ENCODE peak calls at places on chromosomes 2 and 18, in five cellular contexts. L is A549, O is H9, W is K562, U is upper lobe of left lung. M is an unnamed sample.

GRCh38 chr2:40488101-40488598 is 36.3 kb upstream of the SLC8A1 start:
- DNase-seq in L (peak; percentile 18), U (no peak), O (no peak), W (no peak), M (peak; percentile 67)

GRCh38 chr2:230924092-230924469 is 961 bp downstream of the GPR55 start:
- DNase-seq in W (no peak), L (no peak), O (no peak), U (no peak), M (no peak)

GRCh38 chr2:181680055-181680936 is at the start of gene NEUROD1:
- DNase-seq in O (peak; percentile 94), W (no peak), U (no peak), L (no peak), M (no peak)

GRCh38 chr2:113282747-113283533 is 4.2 kb upstream of the PAX8 start:
- DNase-seq in U (peak; percentile 91), W (no peak), O (peak; percentile 51), L (peak; percentile 89), M (no peak)

GRCh38 chr2:71747573-71747972 is 294.2 kb downstream of the DYSF start:
- DNase-seq in L (no peak), W (no peak), O (no peak), U (no peak), M (no peak)

GRCh38 chr2:9244985-9245544 is 38.5 kb downstream of the ASAP2 start:
- DNase-seq in L (no peak), O (peak; percentile 61), W (no peak), U (no peak), M (no peak)

GRCh38 chr2:9939587-9940485 is 11.7 kb upstream of the GRHL1 start:
- DNase-seq in L (no peak), W (no peak), U (no peak), O (no peak), M (no peak)

GRCh38 chr18:49212819-49213218 is 247.6 kb downstream of the DYM start:
- DNase-seq in O (no peak), W (no peak), U (no peak), L (no peak), M (peak; percentile 83)

GRCh38 chr2:209673811-209674210 is 97.8 kb upstream of the UNC80 start:
- DNase-seq in O (no peak), U (no peak), L (no peak), W (no peak), M (no peak)

GRCh38 chr2:68045337-68045736 is 17.5 kb downstream of the C1D start:
- DNase-seq in O (no peak), L (no peak), U (no peak), W (no peak), M (peak; percentile 4)

GRCh38 chr2:63881208-63881607 is 39.5 kb downstream of the UGP2 start:
- DNase-seq in L (no peak), U (no peak), W (no peak), O (no peak), M (no peak)

GRCh38 chr18:74013955-74014354 is 133.7 kb downstream of the FBXO15 start:
- DNase-seq in W (no peak), L (no peak), O (no peak), U (peak; percentile 54), M (peak; percentile 73)

GRCh38 chr2:14401838-14402237 is 230.7 kb upstream of the LRATD1 start:
- DNase-seq in L (no peak), O (peak; percentile 85), W (no peak), U (no peak), M (no peak)

GRCh38 chr2:164785447-164785846 is 56.2 kb downstream of the COBLL1 start:
- DNase-seq in U (no peak), W (no peak), O (no peak), L (no peak), M (peak; percentile 76)

GRCh38 chr2:196407675-196408265 is 231.7 kb upstream of the CCDC150 start:
- DNase-seq in U (no peak), W (no peak), O (no peak), L (no peak), M (no peak)

GRCh38 chr2:72013726-72014125 is 133.9 kb downstream of the CYP26B1 start:
- DNase-seq in U (peak; percentile 8), L (no peak), O (no peak), W (no peak), M (no peak)

GRCh38 chr18:22667616-22668422 is 250.1 kb upstream of the CTAGE1 start:
- DNase-seq in W (peak; percentile 84), U (no peak), L (peak; percentile 5), O (no peak), M (peak; percentile 88)

GRCh38 chr2:25254961-25255360 is 86.6 kb upstream of the POMC start:
- DNase-seq in U (no peak), W (no peak), L (no peak), O (no peak), M (no peak)

GRCh38 chr2:26174691-26175181 is 1.8 kb downstream of the GAREM2 start:
- DNase-seq in W (peak; percentile 14), L (no peak), U (peak; percentile 14), O (no peak), M (no peak)

GRCh38 chr2:68589963-68590362 is 53.4 kb upstream of the PROKR1 start:
- DNase-seq in U (no peak), W (no peak), L (no peak), O (no peak), M (peak; percentile 62)

GRCh38 chr2:120486441-120486840 is 140.5 kb downstream of the INHBB start:
- DNase-seq in O (no peak), W (no peak), L (no peak), U (no peak), M (no peak)

DNA sequence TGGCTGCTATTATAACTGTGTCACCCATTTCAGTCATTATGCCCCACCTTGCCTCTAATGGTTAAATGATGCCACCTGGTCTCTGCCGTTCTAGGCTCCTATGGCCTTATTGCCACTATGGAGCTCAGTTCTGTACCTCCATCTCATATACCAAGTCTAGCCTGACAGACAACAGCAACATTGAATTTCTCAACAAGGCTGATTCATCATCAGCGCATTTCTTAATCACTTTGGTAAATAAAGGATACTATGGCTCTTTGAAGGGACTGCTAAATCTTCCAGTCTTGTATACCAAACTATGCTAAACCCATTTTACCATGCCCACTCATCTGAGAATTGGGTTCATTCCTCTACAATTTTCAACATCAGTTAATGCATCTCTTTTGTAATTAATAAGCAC is 784.5 kb upstream of the CELF4 start:
- DNase-seq in W (no peak), O (no peak), L (no peak), U (no peak), M (no peak)
- TF ChIP-seq CTCF in W (no peak), O (no peak), L (no peak), U (no peak), M (no peak)

DNA sequence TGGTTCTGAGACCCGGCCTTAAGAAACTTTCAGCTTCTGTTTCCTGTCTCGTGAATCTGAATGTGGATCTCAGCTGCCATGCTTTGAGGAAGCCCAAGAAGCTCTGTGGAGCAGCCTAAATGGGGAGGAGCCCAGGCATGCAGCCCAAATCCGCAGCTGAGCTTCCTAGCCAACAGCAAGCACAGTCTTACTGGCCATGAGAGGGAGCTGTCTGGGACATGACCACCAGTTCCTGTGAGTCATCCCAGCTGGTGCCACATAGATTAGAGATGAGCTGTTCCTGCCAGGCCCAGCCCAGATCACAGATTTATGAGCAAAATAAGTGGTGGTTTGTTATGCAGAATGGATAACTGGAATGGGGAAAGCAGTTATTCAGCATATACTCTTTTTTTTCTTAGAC is 224.4 kb upstream of the APCDD1 start:
- DNase-seq in W (no peak), U (no peak), O (peak; percentile 63), L (no peak), M (peak; percentile 65)
- TF ChIP-seq CTCF in W (peak; percentile 2), U (no peak), O (peak; percentile 31), L (no peak), M (no peak)

GRCh38 chr2:216590780-216591179 is 42.4 kb upstream of the IGFBP2 start:
- DNase-seq in W (no peak), O (peak; percentile 50), U (no peak), L (peak; percentile 13), M (peak; percentile 79)
- TF ChIP-seq CTCF in W (no peak), O (peak; percentile 36), U (no peak), L (no peak), M (peak; percentile 16)

DNA sequence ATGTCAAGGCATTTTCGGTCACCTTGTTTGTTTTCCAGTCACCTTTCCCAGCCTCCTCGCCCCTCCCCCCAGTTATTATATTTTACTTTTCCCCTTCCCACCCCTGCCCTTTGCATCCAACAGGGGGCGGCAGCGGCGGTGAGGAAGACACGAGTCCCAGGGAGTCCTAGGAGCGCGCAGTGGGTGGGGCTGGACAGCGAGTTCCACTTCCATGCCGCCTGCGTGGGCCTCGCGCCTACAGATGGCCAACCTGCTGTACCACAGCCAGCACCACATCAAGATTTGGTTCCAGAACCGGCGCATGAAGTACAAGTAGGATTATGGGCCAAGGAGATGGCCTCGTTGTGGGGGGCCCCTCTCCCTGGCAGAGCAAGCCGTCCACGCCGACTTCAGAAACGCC is 37.2 kb upstream of the EVA1A start:
- DNase-seq in L (no peak), W (peak; percentile 26), U (no peak), O (no peak), M (no peak)
- TF ChIP-seq CTCF in L (no peak), W (peak; percentile 22), U (no peak), O (peak; percentile 26), M (no peak)

GRCh38 chr2:98191880-98192279 is 104.9 kb downstream of the VWA3B start:
- DNase-seq in O (no peak), L (no peak), U (no peak), W (no peak), M (peak; percentile 1)

GRCh38 chr2:98185801-98186200 is 98.8 kb downstream of the VWA3B start:
- DNase-seq in O (no peak), U (no peak), W (no peak), L (no peak), M (no peak)

GRCh38 chr2:98187194-98187593 is 100.2 kb downstream of the VWA3B start:
- DNase-seq in U (no peak), O (no peak), W (no peak), L (no peak), M (no peak)

GRCh38 chr2:98188351-98189046 is 101.5 kb downstream of the VWA3B start:
- DNase-seq in W (no peak), O (no peak), U (no peak), L (no peak), M (no peak)
- TF ChIP-seq CTCF in W (no peak), O (no peak), U (no peak), L (no peak), M (no peak)

DNA sequence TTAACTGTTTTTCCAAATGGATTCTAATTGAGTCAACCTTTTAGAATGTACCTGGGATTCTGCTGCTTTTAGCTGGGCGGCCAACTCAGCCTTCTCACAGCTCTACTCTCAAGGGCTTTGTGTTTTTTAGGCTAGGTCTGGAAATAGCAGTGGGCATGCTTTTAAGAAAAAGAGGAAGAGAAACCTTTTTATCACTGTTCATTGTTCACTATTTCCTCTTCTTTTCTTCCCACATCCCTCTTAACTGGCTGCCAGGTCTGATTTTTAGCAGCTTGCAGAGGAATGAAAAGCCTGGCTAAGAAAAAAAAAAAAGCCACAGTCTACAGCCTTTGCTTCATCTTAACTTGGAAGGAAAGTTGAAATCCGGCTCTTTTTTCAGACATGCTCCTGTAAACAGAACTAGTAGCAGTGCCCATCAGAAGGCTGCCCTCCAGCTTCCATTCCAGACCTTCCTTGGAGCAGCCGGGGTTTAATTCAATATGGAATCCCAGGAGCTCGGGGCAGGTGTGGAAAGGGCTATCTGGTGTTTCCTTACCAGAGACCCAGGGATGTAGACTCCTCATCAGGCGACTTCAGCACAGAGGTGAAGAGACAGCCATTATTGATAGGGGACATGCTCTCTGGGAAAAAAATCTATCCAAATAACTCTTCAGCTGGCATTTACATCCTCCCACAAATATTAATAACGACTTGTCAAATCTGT is 230.7 kb downstream of the MYO3B start:
- DNase-seq in U (no peak), L (no peak), O (peak; percentile 49), W (no peak), M (no peak)
- TF ChIP-seq CTCF in U (no peak), L (no peak), O (no peak), W (no peak), M (no peak)

M was measured in fibroblast of pulmonary artery.